ENCODE peak calls at places on chromosomes 5 and 9, in eight cellular contexts. One of them, this sample, is unnamed.

GRCh38 chr5:120817044-120817985 is 353.2 kb downstream of the PRR16 start:
- DNase-seq in upper lobe of right lung: no peak
- DNase-seq in fibroblast of the aortic adventitia: peak; percentile 21
- DNase-seq in adipocyte: peak; percentile 60
- DNase-seq in heart left ventricle: no peak
- DNase-seq in fibroblast of mammary gland: peak; percentile 44
- DNase-seq in choroid plexus epithelial cell: peak; percentile 74
- DNase-seq in HAP-1: peak; percentile 49
- DNase-seq in this sample: no peak

GRCh38 chr5:32223972-32224608 is 50.0 kb upstream of the GOLPH3 start:
- DNase-seq in upper lobe of right lung: no peak
- DNase-seq in fibroblast of the aortic adventitia: peak; percentile 63
- DNase-seq in adipocyte: peak; percentile 77
- DNase-seq in heart left ventricle: no peak
- DNase-seq in fibroblast of mammary gland: peak; percentile 52
- DNase-seq in choroid plexus epithelial cell: peak; percentile 63
- DNase-seq in HAP-1: no peak
- DNase-seq in this sample: no peak

GRCh38 chr9:68905129-68905528 is 108.8 kb downstream of the PRKACG start:
- DNase-seq in upper lobe of right lung: no peak
- DNase-seq in fibroblast of the aortic adventitia: no peak
- DNase-seq in adipocyte: no peak
- DNase-seq in heart left ventricle: no peak
- DNase-seq in fibroblast of mammary gland: no peak
- DNase-seq in choroid plexus epithelial cell: no peak
- DNase-seq in HAP-1: no peak
- DNase-seq in this sample: no peak

GRCh38 chr9:70413427-70413797 is 1.0 kb downstream of the KLF9 start:
- DNase-seq in upper lobe of right lung: no peak
- DNase-seq in fibroblast of the aortic adventitia: no peak
- DNase-seq in adipocyte: peak; percentile 86
- DNase-seq in heart left ventricle: peak; percentile 87
- DNase-seq in fibroblast of mammary gland: no peak
- DNase-seq in choroid plexus epithelial cell: no peak
- DNase-seq in HAP-1: no peak
- DNase-seq in this sample: no peak

GRCh38 chr5:139660105-139660915 is 12.2 kb downstream of the CXXC5 start:
- DNase-seq in upper lobe of right lung: peak; percentile 91
- DNase-seq in fibroblast of the aortic adventitia: peak; percentile 21
- DNase-seq in adipocyte: peak; percentile 70
- DNase-seq in heart left ventricle: peak; percentile 80
- DNase-seq in fibroblast of mammary gland: peak; percentile 32
- DNase-seq in choroid plexus epithelial cell: no peak
- DNase-seq in HAP-1: no peak
- DNase-seq in this sample: no peak

GRCh38 chr5:161286066-161286655 is 260.4 kb downstream of the GABRB2 start:
- DNase-seq in upper lobe of right lung: no peak
- DNase-seq in fibroblast of the aortic adventitia: no peak
- DNase-seq in adipocyte: no peak
- DNase-seq in heart left ventricle: no peak
- DNase-seq in fibroblast of mammary gland: no peak
- DNase-seq in choroid plexus epithelial cell: no peak
- DNase-seq in HAP-1: no peak
- DNase-seq in this sample: no peak

GRCh38 chr9:127574089-127574921 is 37.8 kb upstream of the STXBP1 start:
- DNase-seq in upper lobe of right lung: peak; percentile 85
- DNase-seq in fibroblast of the aortic adventitia: peak; percentile 56
- DNase-seq in adipocyte: peak; percentile 79
- DNase-seq in heart left ventricle: no peak
- DNase-seq in fibroblast of mammary gland: peak; percentile 51
- DNase-seq in choroid plexus epithelial cell: no peak
- DNase-seq in HAP-1: no peak
- DNase-seq in this sample: no peak

GRCh38 chr5:154197801-154198461 is 7.4 kb downstream of the GALNT10 start:
- DNase-seq in upper lobe of right lung: peak; percentile 72
- DNase-seq in fibroblast of the aortic adventitia: peak; percentile 74
- DNase-seq in adipocyte: no peak
- DNase-seq in heart left ventricle: no peak
- DNase-seq in fibroblast of mammary gland: peak; percentile 68
- DNase-seq in choroid plexus epithelial cell: no peak
- DNase-seq in HAP-1: no peak
- DNase-seq in this sample: no peak

GRCh38 chr5:38414348-38414747 is 142.1 kb downstream of the LIFR start:
- DNase-seq in upper lobe of right lung: no peak
- DNase-seq in fibroblast of the aortic adventitia: peak; percentile 53
- DNase-seq in adipocyte: peak; percentile 36
- DNase-seq in heart left ventricle: no peak
- DNase-seq in fibroblast of mammary gland: peak; percentile 91
- DNase-seq in choroid plexus epithelial cell: no peak
- DNase-seq in HAP-1: no peak
- DNase-seq in this sample: no peak

GRCh38 chr5:33420946-33421345 is 19.8 kb upstream of the TARS1 start:
- DNase-seq in upper lobe of right lung: no peak
- DNase-seq in fibroblast of the aortic adventitia: no peak
- DNase-seq in adipocyte: no peak
- DNase-seq in heart left ventricle: no peak
- DNase-seq in fibroblast of mammary gland: no peak
- DNase-seq in choroid plexus epithelial cell: no peak
- DNase-seq in HAP-1: no peak
- DNase-seq in this sample: no peak

GRCh38 chr5:6396836-6397535 is 18.6 kb upstream of the MED10 start:
- DNase-seq in upper lobe of right lung: no peak
- DNase-seq in fibroblast of the aortic adventitia: no peak
- DNase-seq in adipocyte: no peak
- DNase-seq in heart left ventricle: no peak
- DNase-seq in fibroblast of mammary gland: no peak
- DNase-seq in choroid plexus epithelial cell: no peak
- DNase-seq in HAP-1: no peak
- DNase-seq in this sample: no peak

GRCh38 chr5:6395102-6395445 is 16.7 kb upstream of the MED10 start:
- DNase-seq in upper lobe of right lung: no peak
- DNase-seq in fibroblast of the aortic adventitia: no peak
- DNase-seq in adipocyte: no peak
- DNase-seq in heart left ventricle: no peak
- DNase-seq in fibroblast of mammary gland: no peak
- DNase-seq in choroid plexus epithelial cell: no peak
- DNase-seq in HAP-1: no peak
- DNase-seq in this sample: no peak

GRCh38 chr5:6396043-6396442 is 17.7 kb upstream of the MED10 start:
- DNase-seq in upper lobe of right lung: no peak
- DNase-seq in fibroblast of the aortic adventitia: no peak
- DNase-seq in adipocyte: no peak
- DNase-seq in heart left ventricle: no peak
- DNase-seq in fibroblast of mammary gland: no peak
- DNase-seq in choroid plexus epithelial cell: no peak
- DNase-seq in HAP-1: no peak
- DNase-seq in this sample: no peak

GRCh38 chr5:6394429-6395101 is 16.2 kb upstream of the MED10 start:
- DNase-seq in upper lobe of right lung: no peak
- DNase-seq in fibroblast of the aortic adventitia: no peak
- DNase-seq in adipocyte: no peak
- DNase-seq in heart left ventricle: no peak
- DNase-seq in fibroblast of mammary gland: no peak
- DNase-seq in choroid plexus epithelial cell: no peak
- DNase-seq in HAP-1: no peak
- DNase-seq in this sample: no peak

GRCh38 chr5:6395621-6396020 is 17.3 kb upstream of the MED10 start:
- DNase-seq in upper lobe of right lung: no peak
- DNase-seq in fibroblast of the aortic adventitia: no peak
- DNase-seq in adipocyte: no peak
- DNase-seq in heart left ventricle: no peak
- DNase-seq in fibroblast of mammary gland: no peak
- DNase-seq in choroid plexus epithelial cell: no peak
- DNase-seq in HAP-1: no peak
- DNase-seq in this sample: no peak
- H3K4me3 ChIP-seq in upper lobe of right lung: no peak overlapping the region
- H3K4me3 ChIP-seq in fibroblast of the aortic adventitia: no peak overlapping the region
- H3K4me3 ChIP-seq in adipocyte: no peak overlapping the region
- H3K4me3 ChIP-seq in heart left ventricle: no peak overlapping the region
- H3K4me3 ChIP-seq in fibroblast of mammary gland: no peak overlapping the region
- H3K4me3 ChIP-seq in choroid plexus epithelial cell: no peak overlapping the region
- H3K4me3 ChIP-seq in HAP-1: no peak overlapping the region
- H3K4me3 ChIP-seq in this sample: no peak overlapping the region

DNA sequence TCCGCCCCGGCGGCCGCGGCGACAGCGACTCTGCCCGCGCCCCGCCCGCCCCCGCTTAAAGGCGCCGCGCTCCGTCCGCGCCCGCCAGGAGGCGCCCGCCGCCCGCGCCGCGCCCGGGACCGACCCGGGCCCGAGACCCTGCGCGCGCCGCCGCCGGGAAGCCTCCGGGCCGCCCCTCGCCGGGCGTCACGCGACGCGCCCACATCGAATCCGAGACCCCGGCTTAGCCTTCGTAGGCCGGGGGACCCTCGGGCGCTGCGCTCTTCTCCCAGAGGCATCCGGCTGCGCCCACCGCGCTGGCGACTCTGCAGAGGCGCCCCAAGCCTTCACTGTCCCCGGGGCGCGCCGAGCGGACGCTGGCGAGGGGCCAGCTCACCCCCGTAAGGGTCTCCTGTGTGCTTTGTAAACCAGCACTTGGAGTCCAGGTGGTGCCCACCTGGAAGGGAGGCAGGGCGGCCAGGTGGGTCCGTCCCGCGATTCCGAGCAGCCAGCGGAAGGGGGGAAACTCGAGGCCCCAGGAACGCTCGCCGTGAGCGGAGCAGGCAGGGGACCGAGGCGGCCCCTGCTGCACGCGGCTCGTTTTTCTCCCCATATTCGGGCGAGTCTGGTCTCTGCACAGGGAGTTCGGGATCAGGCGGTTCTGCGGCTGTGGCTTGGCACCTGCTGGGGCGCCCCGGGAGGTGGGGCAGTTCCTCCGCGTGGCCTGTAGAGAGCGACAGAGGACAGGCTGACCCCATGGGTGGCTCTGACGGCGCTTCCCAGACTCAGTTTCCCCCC is 432 bp upstream of the ABCA2 start:
- DNase-seq in upper lobe of right lung: peak; percentile 87
- DNase-seq in fibroblast of the aortic adventitia: peak; percentile 23
- DNase-seq in adipocyte: peak; percentile 90
- DNase-seq in heart left ventricle: peak; percentile 72
- DNase-seq in fibroblast of mammary gland: no peak
- DNase-seq in choroid plexus epithelial cell: peak; percentile 35
- DNase-seq in HAP-1: peak; percentile 66
- DNase-seq in this sample: peak; percentile 49
- H3K4me3 ChIP-seq in upper lobe of right lung: peak overlapping the region; percentile 62
- H3K4me3 ChIP-seq in fibroblast of the aortic adventitia: peak overlapping the region; percentile 65
- H3K4me3 ChIP-seq in adipocyte: peak overlapping the region; percentile 79
- H3K4me3 ChIP-seq in heart left ventricle: peak overlapping the region; percentile 49
- H3K4me3 ChIP-seq in fibroblast of mammary gland: peak overlapping the region; percentile 29
- H3K4me3 ChIP-seq in choroid plexus epithelial cell: peak overlapping the region; percentile 54
- H3K4me3 ChIP-seq in HAP-1: peak overlapping the region; percentile 48
- H3K4me3 ChIP-seq in this sample: peak overlapping the region; percentile 42

DNA sequence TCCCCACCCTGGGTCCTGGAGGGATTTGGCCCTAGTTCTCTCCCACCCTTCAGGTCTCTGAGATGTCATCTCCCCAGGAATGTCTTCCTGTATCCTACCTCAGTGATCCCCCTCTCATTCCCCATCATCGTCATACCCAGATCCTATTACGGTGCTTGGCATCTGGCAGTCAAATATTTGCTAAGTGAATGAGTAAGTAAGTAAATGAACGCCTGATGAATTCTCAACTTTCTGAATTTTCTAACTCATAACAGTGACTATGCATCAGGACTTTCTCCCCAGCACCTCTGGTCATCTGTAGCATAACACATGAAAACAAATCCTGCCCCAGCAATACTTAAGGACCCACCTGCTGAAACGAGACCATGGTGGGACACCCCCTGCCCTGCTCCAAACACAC is 244.2 kb downstream of the EBF1 start:
- DNase-seq in upper lobe of right lung: no peak
- DNase-seq in fibroblast of the aortic adventitia: no peak
- DNase-seq in adipocyte: no peak
- DNase-seq in heart left ventricle: no peak
- DNase-seq in fibroblast of mammary gland: no peak
- DNase-seq in choroid plexus epithelial cell: no peak
- DNase-seq in HAP-1: no peak
- DNase-seq in this sample: no peak
- H3K4me3 ChIP-seq in upper lobe of right lung: no peak overlapping the region
- H3K4me3 ChIP-seq in fibroblast of the aortic adventitia: no peak overlapping the region
- H3K4me3 ChIP-seq in adipocyte: no peak overlapping the region
- H3K4me3 ChIP-seq in heart left ventricle: no peak overlapping the region
- H3K4me3 ChIP-seq in fibroblast of mammary gland: no peak overlapping the region
- H3K4me3 ChIP-seq in choroid plexus epithelial cell: no peak overlapping the region
- H3K4me3 ChIP-seq in HAP-1: no peak overlapping the region
- H3K4me3 ChIP-seq in this sample: no peak overlapping the region

GRCh38 chr5:151221574-151221973 is 2.3 kb downstream of the CCDC69 start:
- DNase-seq in upper lobe of right lung: no peak
- DNase-seq in fibroblast of the aortic adventitia: peak; percentile 23
- DNase-seq in adipocyte: peak; percentile 35
- DNase-seq in heart left ventricle: no peak
- DNase-seq in fibroblast of mammary gland: peak; percentile 43
- DNase-seq in choroid plexus epithelial cell: peak; percentile 36
- DNase-seq in HAP-1: no peak
- DNase-seq in this sample: no peak
- H3K4me3 ChIP-seq in upper lobe of right lung: peak overlapping the region; percentile 77
- H3K4me3 ChIP-seq in fibroblast of the aortic adventitia: no peak overlapping the region
- H3K4me3 ChIP-seq in adipocyte: peak overlapping the region; percentile 96
- H3K4me3 ChIP-seq in heart left ventricle: no peak overlapping the region
- H3K4me3 ChIP-seq in fibroblast of mammary gland: no peak overlapping the region
- H3K4me3 ChIP-seq in choroid plexus epithelial cell: no peak overlapping the region
- H3K4me3 ChIP-seq in HAP-1: no peak overlapping the region
- H3K4me3 ChIP-seq in this sample: peak overlapping the region; percentile 3

GRCh38 chr5:17283121-17283415 is 65.6 kb downstream of the BASP1 start:
- DNase-seq in upper lobe of right lung: no peak
- DNase-seq in fibroblast of the aortic adventitia: no peak
- DNase-seq in adipocyte: no peak
- DNase-seq in heart left ventricle: no peak
- DNase-seq in fibroblast of mammary gland: no peak
- DNase-seq in choroid plexus epithelial cell: no peak
- DNase-seq in HAP-1: no peak
- DNase-seq in this sample: no peak

GRCh38 chr5:17277907-17278306 is 60.5 kb downstream of the BASP1 start:
- DNase-seq in upper lobe of right lung: no peak
- DNase-seq in fibroblast of the aortic adventitia: no peak
- DNase-seq in adipocyte: no peak
- DNase-seq in heart left ventricle: no peak
- DNase-seq in fibroblast of mammary gland: no peak
- DNase-seq in choroid plexus epithelial cell: no peak
- DNase-seq in HAP-1: no peak
- DNase-seq in this sample: no peak

GRCh38 chr5:17279487-17279886 is 62.1 kb downstream of the BASP1 start:
- DNase-seq in upper lobe of right lung: no peak
- DNase-seq in fibroblast of the aortic adventitia: no peak
- DNase-seq in adipocyte: no peak
- DNase-seq in heart left ventricle: no peak
- DNase-seq in fibroblast of mammary gland: no peak
- DNase-seq in choroid plexus epithelial cell: no peak
- DNase-seq in HAP-1: no peak
- DNase-seq in this sample: no peak

GRCh38 chr5:17278931-17279330 is 61.5 kb downstream of the BASP1 start:
- DNase-seq in upper lobe of right lung: no peak
- DNase-seq in fibroblast of the aortic adventitia: no peak
- DNase-seq in adipocyte: no peak
- DNase-seq in heart left ventricle: no peak
- DNase-seq in fibroblast of mammary gland: no peak
- DNase-seq in choroid plexus epithelial cell: no peak
- DNase-seq in HAP-1: no peak
- DNase-seq in this sample: no peak

GRCh38 chr5:17282283-17283120 is 65.1 kb downstream of the BASP1 start:
- DNase-seq in upper lobe of right lung: no peak
- DNase-seq in fibroblast of the aortic adventitia: peak; percentile 6
- DNase-seq in adipocyte: no peak
- DNase-seq in heart left ventricle: no peak
- DNase-seq in fibroblast of mammary gland: no peak
- DNase-seq in choroid plexus epithelial cell: peak; percentile 57
- DNase-seq in HAP-1: no peak
- DNase-seq in this sample: no peak
- H3K4me3 ChIP-seq in upper lobe of right lung: no peak overlapping the region
- H3K4me3 ChIP-seq in fibroblast of the aortic adventitia: no peak overlapping the region
- H3K4me3 ChIP-seq in adipocyte: no peak overlapping the region
- H3K4me3 ChIP-seq in heart left ventricle: no peak overlapping the region
- H3K4me3 ChIP-seq in fibroblast of mammary gland: no peak overlapping the region
- H3K4me3 ChIP-seq in choroid plexus epithelial cell: no peak overlapping the region
- H3K4me3 ChIP-seq in HAP-1: no peak overlapping the region
- H3K4me3 ChIP-seq in this sample: no peak overlapping the region

GRCh38 chr9:91905958-91906585 is 44.0 kb downstream of the ROR2 start:
- DNase-seq in upper lobe of right lung: no peak
- DNase-seq in fibroblast of the aortic adventitia: no peak
- DNase-seq in adipocyte: no peak
- DNase-seq in heart left ventricle: no peak
- DNase-seq in fibroblast of mammary gland: no peak
- DNase-seq in choroid plexus epithelial cell: no peak
- DNase-seq in HAP-1: peak; percentile 20
- DNase-seq in this sample: no peak
- H3K4me3 ChIP-seq in upper lobe of right lung: peak overlapping the region; percentile 47
- H3K4me3 ChIP-seq in fibroblast of the aortic adventitia: no peak overlapping the region
- H3K4me3 ChIP-seq in adipocyte: no peak overlapping the region
- H3K4me3 ChIP-seq in heart left ventricle: no peak overlapping the region
- H3K4me3 ChIP-seq in fibroblast of mammary gland: peak overlapping the region; percentile 19
- H3K4me3 ChIP-seq in choroid plexus epithelial cell: no peak overlapping the region
- H3K4me3 ChIP-seq in HAP-1: peak overlapping the region; percentile 25
- H3K4me3 ChIP-seq in this sample: no peak overlapping the region

This sample was measured in uterus.